ENCODE peak calls at places on chromosomes 1 and 21, in eight cellular contexts. Q is ELF-1, V is stomach, K is putamen, W is foreskin fibroblast, X is posterior vena cava, M is HCT116, C is GM12891. Y is an unnamed sample.

GRCh38 chr1:241979071-241979470 is 19.8 kb downstream of the MAP1LC3C start:
- DNase-seq in X (no peak), C (no peak), M (no peak), Q (no peak), W (no peak), K (no peak), V (no peak), Y (no peak)

GRCh38 chr1:168636642-168637111 is 60.3 kb downstream of the XCL1 start:
- DNase-seq in X (no peak), M (no peak), W (peak; percentile 76), K (no peak), C (no peak), V (no peak), Q (no peak), Y (no peak)

GRCh38 chr1:21896652-21897532 is 40.2 kb downstream of the HSPG2 start:
- DNase-seq in X (peak; percentile 94), Q (peak; percentile 88), M (no peak), C (no peak), W (peak; percentile 78), K (no peak), V (peak; percentile 63), Y (no peak)

GRCh38 chr1:22739648-22740385 is 29.2 kb downstream of the EPHB2 start:
- DNase-seq in X (peak; percentile 92), V (no peak), K (no peak), Q (no peak), W (peak; percentile 93), C (no peak), M (no peak), Y (no peak)

GRCh38 chr1:26274801-26275425 is 5.0 kb upstream of the SH3BGRL3 start:
- DNase-seq in Q (no peak), M (no peak), C (no peak), W (peak; percentile 55), V (no peak), K (no peak), X (no peak), Y (no peak)

GRCh38 chr1:61241411-61241838 is 159.1 kb downstream of the NFIA start:
- DNase-seq in C (no peak), K (peak; percentile 53), X (peak; percentile 90), M (no peak), Q (no peak), V (no peak), W (peak; percentile 21), Y (no peak)

GRCh38 chr1:156295391-156295947 is at the start of gene GLMP:
- DNase-seq in Q (peak; percentile 38), X (peak; percentile 88), V (peak; percentile 78), W (peak; percentile 85), K (peak; percentile 77), M (peak; percentile 37), C (peak; percentile 73), Y (no peak)

GRCh38 chr1:201543871-201544521 is 5.1 kb downstream of the NAV1 start:
- DNase-seq in V (no peak), K (no peak), Q (no peak), X (no peak), C (no peak), W (peak; percentile 60), M (no peak), Y (no peak)

GRCh38 chr1:243490748-243491686 is 235.2 kb downstream of the SDCCAG8 start:
- DNase-seq in C (no peak), X (no peak), M (no peak), Q (no peak), V (no peak), K (no peak), W (peak; percentile 28), Y (no peak)

GRCh38 chr21:26118928-26119540 is 51.5 kb downstream of the APP start:
- DNase-seq in K (no peak), V (no peak), W (no peak), M (no peak), Q (no peak), C (no peak), X (no peak), Y (no peak)

GRCh38 chr1:74593887-74594866 is 79.4 kb downstream of the ERICH3 start:
- DNase-seq in M (no peak), C (no peak), X (no peak), Q (no peak), W (no peak), V (no peak), K (no peak), Y (no peak)

GRCh38 chr1:42173155-42173933 is 8.8 kb upstream of the GUCA2A start:
- DNase-seq in K (peak; percentile 52), C (peak; percentile 60), V (peak; percentile 75), Q (peak; percentile 88), M (no peak), X (peak; percentile 89), W (peak; percentile 66), Y (peak; percentile 26)

GRCh38 chr1:247332901-247333361 is 1.3 kb upstream of the ZNF496 start:
- DNase-seq in K (no peak), C (no peak), Q (peak; percentile 46), M (no peak), W (peak; percentile 58), V (peak; percentile 38), X (peak; percentile 84), Y (no peak)

GRCh38 chr1:228286505-228287417 is 78.9 kb downstream of the OBSCN start:
- DNase-seq in W (no peak), C (no peak), M (no peak), K (no peak), V (no peak), Q (no peak), X (peak; percentile 62), Y (no peak)

GRCh38 chr1:186175588-186175987 is 199.5 kb downstream of the TPR start:
- DNase-seq in C (no peak), X (no peak), M (no peak), V (no peak), K (no peak), Q (no peak), W (peak; percentile 48), Y (no peak)

GRCh38 chr21:37153193-37153934 is 80.3 kb downstream of the TTC3 start:
- DNase-seq in X (no peak), K (no peak), Q (no peak), W (peak; percentile 62), C (no peak), V (no peak), M (no peak), Y (no peak)

GRCh38 chr1:3431266-3431665 is 23.2 kb upstream of the ARHGEF16 start:
- DNase-seq in Q (peak; percentile 38), M (no peak), K (no peak), C (no peak), V (no peak), X (no peak), W (no peak), Y (no peak)

GRCh38 chr1:2059290-2059953 is 9.2 kb downstream of the PRKCZ start:
- DNase-seq in K (no peak), V (no peak), X (no peak), C (no peak), W (no peak), M (no peak), Q (no peak), Y (no peak)

GRCh38 chr21:38306833-38307232 is 50.0 kb downstream of the KCNJ15 start:
- DNase-seq in C (no peak), K (no peak), Q (no peak), W (peak; percentile 96), X (no peak), V (no peak), M (no peak), Y (no peak)